ENCODE peak calls at places on chromosomes 3 and 15, in seven cellular contexts. F, B, T, U, L, O and H are unnamed samples.

GRCh38 chr3:161689699-161690098 is 193.1 kb downstream of the OTOL1 start:
- DNase-seq in O (no peak), T (no peak), B (no peak), F (no peak), L (no peak), U (no peak), H (no peak)

GRCh38 chr3:192010490-192010889 is 549.5 kb downstream of the PYDC2 start:
- DNase-seq in L (no peak), T (no peak), U (no peak), F (no peak), O (no peak), B (no peak), H (no peak)

GRCh38 chr3:36114353-36114752 is 266.0 kb upstream of the STAC start:
- DNase-seq in L (no peak), O (no peak), U (peak), F (no peak), T (no peak), B (no peak), H (no peak)

GRCh38 chr3:53694648-53695356 is 151.4 kb downstream of the CHDH start:
- DNase-seq in L (no peak), T (no peak), U (no peak), B (no peak), O (no peak), F (no peak), H (no peak)

GRCh38 chr15:42494998-42495360 is 455 bp upstream of the SNAP23 start:
- DNase-seq in B (no peak), O (peak), L (no peak), U (peak), T (no peak), F (no peak), H (peak)

GRCh38 chr15:25683415-25683814 is 179.7 kb downstream of the ATP10A start:
- DNase-seq in U (no peak), T (no peak), O (no peak), L (no peak), F (no peak), B (no peak), H (no peak)

GRCh38 chr3:114217266-114217665 is 20.1 kb downstream of the ZNF80 start:
- DNase-seq in F (no peak), T (no peak), U (no peak), B (no peak), O (no peak), L (no peak), H (no peak)

GRCh38 chr3:39346785-39347585 is 17.5 kb downstream of the CCR8 start:
- DNase-seq in L (no peak), B (no peak), F (no peak), U (no peak), O (no peak), T (no peak), H (no peak)

GRCh38 chr15:27514526-27514925 is 543.5 kb downstream of the GABRG3 start:
- DNase-seq in B (no peak), O (no peak), T (no peak), U (peak), F (no peak), L (no peak), H (no peak)

GRCh38 chr3:129505341-129505740 is 23.1 kb upstream of the RHO start:
- DNase-seq in T (no peak), L (no peak), O (no peak), B (no peak), U (peak), F (no peak), H (no peak)

GRCh38 chr3:13716540-13717221 is 163.2 kb downstream of the WNT7A start:
- DNase-seq in U (no peak), F (no peak), L (no peak), B (no peak), O (no peak), T (no peak), H (no peak)

GRCh38 chr3:108090066-108090700 is 648 bp downstream of the CD47 start:
- DNase-seq in F (peak), T (peak), O (no peak), U (peak), B (no peak), L (peak), H (peak)

GRCh38 chr3:194212021-194212868 is 76.3 kb downstream of the HES1 start:
- DNase-seq in L (no peak), U (no peak), T (no peak), F (no peak), O (no peak), B (no peak), H (no peak)

GRCh38 chr3:125076464-125076863 is 20.7 kb upstream of the HEG1 start:
- DNase-seq in U (no peak), T (no peak), O (no peak), B (no peak), F (no peak), L (no peak), H (no peak)

GRCh38 chr3:58214484-58215316 is 3.9 kb upstream of the DNASE1L3 start:
- DNase-seq in O (no peak), U (peak), T (peak), F (peak), L (no peak), B (no peak), H (peak)

GRCh38 chr15:83559310-83559966 is 94.5 kb upstream of the ADAMTSL3 start:
- DNase-seq in T (peak), L (no peak), B (peak), F (peak), U (peak), O (peak), H (peak)

GRCh38 chr3:119834754-119835365 is 53.0 kb downstream of the NR1I2 start:
- DNase-seq in U (no peak), O (no peak), L (no peak), T (no peak), B (no peak), F (no peak), H (no peak)

GRCh38 chr3:183824761-183825379 is 507 bp downstream of the MAP6D1 start:
- DNase-seq in O (no peak), U (no peak), F (no peak), B (no peak), T (no peak), L (no peak), H (no peak)

GRCh38 chr15:33941279-33942063 is 26.8 kb upstream of the CHRM5 start:
- DNase-seq in L (no peak), F (no peak), T (no peak), B (no peak), O (no peak), U (no peak), H (no peak)

GRCh38 chr3:15768421-15769255 is 29.1 kb downstream of the ANKRD28 start:
- DNase-seq in T (no peak), U (peak), L (no peak), B (peak), F (no peak), O (peak), H (peak)

GRCh38 chr3:41662288-41662687 is 299.6 kb downstream of the ULK4 start:
- DNase-seq in U (peak), O (no peak), F (no peak), T (no peak), B (no peak), L (no peak), H (peak)

GRCh38 chr3:124584552-124585391 is 145.5 kb upstream of the UMPS start:
- DNase-seq in F (peak), B (no peak), O (peak), U (peak), L (no peak), T (no peak), H (peak)

GRCh38 chr15:81003023-81003350 is 2.3 kb downstream of the TLNRD1 start:
- DNase-seq in B (no peak), L (no peak), F (no peak), O (no peak), T (no peak), U (no peak), H (no peak)

GRCh38 chr3:191051037-191051436 is 148.0 kb upstream of the OSTN start:
- DNase-seq in F (no peak), U (peak), O (peak), B (no peak), L (no peak), T (peak), H (peak)

GRCh38 chr3:45557471-45557870 is 37.1 kb upstream of the LIMD1 start:
- DNase-seq in T (no peak), O (no peak), B (no peak), L (no peak), F (no peak), U (no peak), H (no peak)